ENCODE peak calls at places on chromosomes 6 and 20, in six cellular contexts. L is uterus; E is CD8-positive, alpha-beta T cell; H is lung; N is CD4-positive, CD25-positive, alpha-beta regulatory T cell; Z is heart right ventricle. A is an unnamed sample. For H3K36me3, the result is how much of the 10 kb centered on the place peaks cover.

GRCh38 chr6:150685860-150686259 is 86.2 kb downstream of the PLEKHG1 start:
- DNase-seq in E (peak), N (no peak), L (peak), Z (peak), H (no peak), A (no peak)

GRCh38 chr6:23180504-23181293 is 611.3 kb downstream of the HDGFL1 start:
- DNase-seq in N (no peak), L (peak), E (no peak), H (peak), Z (peak), A (no peak)

GRCh38 chr6:27814665-27815424 is 97.4 kb downstream of the OR2B2 start:
- DNase-seq in N (peak), E (no peak), H (peak), Z (no peak), L (peak), A (peak)

GRCh38 chr6:148430897-148431296 is 88.3 kb downstream of the SASH1 start:
- DNase-seq in E (no peak), N (no peak), H (no peak), L (no peak), Z (no peak), A (no peak)

GRCh38 chr6:106591111-106591825 is 38.0 kb downstream of the RTN4IP1 start:
- DNase-seq in E (no peak), N (no peak), Z (no peak), L (no peak), H (no peak), A (no peak)

GRCh38 chr6:25486580-25486979 is 165.4 kb upstream of the SCGN start:
- DNase-seq in H (no peak), Z (no peak), E (no peak), L (no peak), N (no peak), A (no peak)

GRCh38 chr6:8947900-8948299 is 512.6 kb upstream of the SLC35B3 start:
- DNase-seq in Z (no peak), H (no peak), L (no peak), N (no peak), E (no peak), A (no peak)

GRCh38 chr6:40455686-40456389 is 131.3 kb downstream of the LRFN2 start:
- DNase-seq in N (no peak), H (no peak), E (no peak), L (no peak), Z (no peak), A (no peak)

GRCh38 chr6:52317841-52318581 is 33.5 kb upstream of the MCM3 start:
- DNase-seq in E (no peak), L (no peak), H (no peak), N (no peak), Z (no peak), A (no peak)

GRCh38 chr6:158213925-158214674 is 46.0 kb downstream of the GTF2H5 start:
- DNase-seq in E (peak), H (peak), N (peak), L (peak), Z (peak), A (peak)

GRCh38 chr6:133286765-133287164 is 45.6 kb downstream of the EYA4 start:
- DNase-seq in N (no peak), E (no peak), Z (no peak), L (no peak), H (no peak), A (no peak)

GRCh38 chr6:118495639-118496296 is 52.3 kb upstream of the PLN start:
- DNase-seq in E (no peak), H (no peak), Z (no peak), N (no peak), L (no peak), A (no peak)

GRCh38 chr6:169851641-169852503 is 100.5 kb downstream of the ERMARD start:
- DNase-seq in Z (no peak), L (peak), H (no peak), N (no peak), E (no peak), A (no peak)

GRCh38 chr20:11740975-11741374 is 176.7 kb upstream of the BTBD3 start:
- DNase-seq in L (no peak), E (no peak), Z (no peak), N (no peak), H (no peak), A (no peak)

GRCh38 chr6:32047855-32048766 is 9.9 kb downstream of the CYP21A2 start:
- DNase-seq in L (peak), N (peak), Z (peak), H (peak), E (peak), A (peak)

GRCh38 chr6:170189236-170189635 is 101.6 kb downstream of the DLL1 start:
- DNase-seq in N (no peak), L (no peak), H (no peak), E (no peak), Z (no peak), A (no peak)

DNA sequence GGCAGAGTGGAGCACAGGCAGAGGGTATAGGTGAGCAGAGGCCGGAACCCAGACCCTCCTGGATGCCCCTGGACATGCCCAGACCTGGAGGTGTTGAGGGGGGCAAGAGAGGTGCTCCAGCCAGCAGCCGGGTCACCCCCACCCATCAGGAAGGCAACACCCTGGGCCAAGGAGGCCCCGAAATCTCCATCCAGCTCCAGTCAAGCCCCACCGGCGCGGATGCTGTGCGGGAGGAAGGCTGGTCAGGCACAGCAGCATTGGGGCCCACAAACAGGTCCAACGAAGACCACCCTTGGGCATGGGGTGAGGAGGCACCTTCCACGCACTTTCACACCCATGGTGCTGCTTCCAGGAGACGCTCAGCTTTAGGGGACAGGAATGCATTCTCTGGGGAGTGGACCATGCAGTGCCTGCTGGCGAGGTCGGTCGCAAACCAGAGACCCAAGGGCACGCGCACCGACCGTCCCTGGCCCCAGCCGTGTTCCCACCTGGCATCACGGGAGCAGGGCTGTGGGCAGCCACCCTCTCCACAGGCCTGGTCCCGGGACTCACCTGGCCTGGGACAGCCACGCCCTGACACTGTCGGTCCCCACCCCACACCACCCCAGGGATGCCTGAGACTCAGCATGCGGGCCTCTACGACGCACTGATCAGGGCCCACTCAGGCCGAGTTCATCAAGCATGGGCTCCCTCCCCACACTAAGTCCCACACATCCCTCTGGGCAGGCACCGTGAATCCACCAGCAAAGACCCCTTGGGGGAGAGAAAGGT is 43.6 kb upstream of the ZBP1 start:
- DNase-seq in L (peak), Z (no peak), N (no peak), H (no peak), E (no peak), A (no peak)
- H3K27ac ChIP-seq in L (no peak), Z (no peak), N (no peak), H (no peak), E (no peak), A (no peak)

GRCh38 chr6:43347444-43347843 is 22.0 kb downstream of the ZNF318 start:
- DNase-seq in N (no peak), E (no peak), L (no peak), Z (no peak), H (no peak), A (no peak)
- H3K36me3 ChIP-seq in N (half or more), E (under half), L (under half), Z (under half), H (under half), A (under half)

GRCh38 chr20:46363874-46364669 is 42.3 kb downstream of the ELMO2 start:
- DNase-seq in Z (peak), H (peak), E (peak), N (peak), L (peak), A (peak)

GRCh38 chr20:46366826-46367225 is 39.6 kb downstream of the ELMO2 start:
- DNase-seq in N (no peak), Z (no peak), H (no peak), E (no peak), L (no peak), A (no peak)

GRCh38 chr20:46364670-46365482 is 41.5 kb downstream of the ELMO2 start:
- DNase-seq in H (no peak), L (no peak), E (no peak), Z (no peak), N (no peak), A (no peak)

GRCh38 chr20:46367234-46367633 is 39.2 kb downstream of the ELMO2 start:
- DNase-seq in N (no peak), H (no peak), L (no peak), E (no peak), Z (no peak), A (no peak)

GRCh38 chr20:46365483-46366215 is 40.8 kb downstream of the ELMO2 start:
- DNase-seq in L (no peak), E (no peak), Z (no peak), H (no peak), N (no peak), A (no peak)
- H3K27ac ChIP-seq in L (no peak), E (peak), Z (no peak), H (no peak), N (peak), A (peak)

DNA sequence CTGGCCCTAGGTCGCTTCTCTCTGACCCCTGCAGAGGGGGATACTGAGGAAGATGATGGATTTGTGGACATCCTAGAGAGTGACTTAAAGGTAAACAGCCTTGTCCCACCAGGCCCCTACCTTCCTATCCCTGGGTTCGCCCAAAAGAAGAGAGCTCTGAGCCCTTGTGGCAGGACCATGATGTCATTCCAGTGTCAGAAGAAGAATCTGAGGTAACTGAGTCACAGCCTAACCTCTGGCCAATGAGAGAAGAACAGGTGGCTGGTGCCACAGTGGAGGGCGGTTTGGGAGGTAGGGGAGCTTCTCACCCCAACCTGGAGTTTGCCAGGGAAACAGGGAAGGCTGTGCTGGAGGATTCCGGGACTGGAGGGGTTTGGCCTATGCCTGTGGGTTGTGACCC is 5.2 kb downstream of the CDC25B start:
- DNase-seq in Z (no peak), N (no peak), E (no peak), L (no peak), H (no peak), A (no peak)
- H3K36me3 ChIP-seq in Z (under half), N (half or more), E (half or more), L (under half), H (half or more), A (half or more)

GRCh38 chr6:29975561-29975907 is 33.2 kb downstream of the HLA-A start:
- DNase-seq in L (no peak), Z (no peak), H (no peak), N (no peak), E (no peak), A (no peak)
- H3K27ac ChIP-seq in L (peak), Z (peak), H (peak), N (no peak), E (no peak), A (no peak)

A was measured in effector memory CD4-positive, alpha-beta T cell.